ENCODE peak calls at places on chromosome 6, in nine cellular contexts. V, W, H, R, K, T, G, I and S are unnamed samples.

GRCh38 chr6:49370518-49370917 is 92.5 kb downstream of the MMUT start:
- DNase-seq in G (no peak), K (no peak), H (no peak), W (no peak), T (no peak), I (no peak), V (no peak), R (no peak), S (no peak)

GRCh38 chr6:170100046-170100445 is 190.8 kb downstream of the DLL1 start:
- DNase-seq in W (no peak), K (no peak), H (no peak), I (no peak), G (no peak), R (no peak), T (no peak), V (no peak), S (no peak)

GRCh38 chr6:169427856-169428255 is 174.2 kb upstream of the THBS2 start:
- DNase-seq in T (no peak), V (no peak), I (no peak), W (no peak), H (peak), G (no peak), R (no peak), K (no peak), S (no peak)

GRCh38 chr6:76774750-76775396 is 688.4 kb downstream of the HTR1B start:
- DNase-seq in T (no peak), W (no peak), H (peak), I (no peak), V (peak), K (no peak), R (peak), G (no peak), S (no peak)

GRCh38 chr6:13012977-13013680 is 296.6 kb downstream of the PHACTR1 start:
- DNase-seq in K (no peak), I (no peak), H (peak), R (peak), G (no peak), T (no peak), V (no peak), W (peak), S (peak)

GRCh38 chr6:155248021-155249001 is 15.5 kb upstream of the CLDN20 start:
- DNase-seq in T (no peak), I (peak), R (no peak), W (peak), V (peak), H (peak), G (no peak), K (peak), S (peak)

GRCh38 chr6:119449253-119450156 is 99.9 kb upstream of the MAN1A1 start:
- DNase-seq in K (no peak), W (no peak), T (no peak), V (no peak), I (no peak), R (no peak), G (no peak), H (no peak), S (peak)

GRCh38 chr6:140809694-140810101 is 1323.0 kb upstream of the GJE1 start:
- DNase-seq in V (no peak), T (no peak), R (no peak), W (no peak), K (no peak), H (no peak), I (no peak), G (no peak), S (no peak)

GRCh38 chr6:130364224-130364780 is 1.5 kb upstream of the TMEM200A start:
- DNase-seq in K (no peak), I (no peak), W (no peak), V (no peak), H (no peak), T (no peak), G (no peak), R (no peak), S (no peak)